ENCODE peak calls at places on chromosomes 12 and 14, in six cellular contexts. L is ELR, B is NCI-H187 treated with DMSO at 0.1 percent for 48 hours, C is substantia nigra, U is DMS153, Y is HEK293T. E is an unnamed sample.

GRCh38 chr12:88113871-88114270 is 28.0 kb downstream of the CEP290 start:
- DNase-seq in C (no peak), L (peak), U (no peak), Y (no peak), B (no peak), E (no peak)

GRCh38 chr12:12194206-12194605 is 72.6 kb downstream of the LRP6 start:
- DNase-seq in B (no peak), L (peak), C (no peak), U (no peak), Y (no peak), E (no peak)

GRCh38 chr14:51564986-51565604 is 86.6 kb upstream of the FRMD6 start:
- DNase-seq in L (no peak), U (no peak), B (no peak), Y (no peak), C (no peak), E (no peak)

GRCh38 chr12:17778242-17778641 is 311.8 kb downstream of the RERGL start:
- DNase-seq in B (no peak), C (no peak), U (no peak), Y (no peak), L (peak), E (no peak)

GRCh38 chr14:51147183-51147582 is 52.3 kb upstream of the TRIM9 start:
- DNase-seq in Y (no peak), B (no peak), L (peak), C (no peak), U (no peak), E (no peak)

GRCh38 chr14:36973806-36974442 is 198.5 kb downstream of the SLC25A21 start:
- DNase-seq in Y (no peak), B (no peak), C (no peak), L (peak), U (no peak), E (no peak)

GRCh38 chr14:64758025-64758521 is 53.8 kb downstream of the PLEKHG3 start:
- DNase-seq in L (peak), C (no peak), B (peak), Y (no peak), U (no peak), E (no peak)

GRCh38 chr14:106586098-106586704 is 1059.8 kb downstream of the TMEM121 start:
- DNase-seq in L (no peak), Y (peak), U (no peak), C (no peak), B (no peak), E (no peak)

GRCh38 chr14:92507174-92507768 is 6.3 kb upstream of the RIN3 start:
- DNase-seq in L (no peak), U (peak), B (peak), Y (no peak), C (peak), E (peak)

GRCh38 chr12:93197067-93197593 is 180.6 kb upstream of the NUDT4 start:
- DNase-seq in B (no peak), L (peak), Y (no peak), U (no peak), C (no peak), E (no peak)

GRCh38 chr14:20799955-20800544 is 2.6 kb downstream of the RNASE1 start:
- DNase-seq in C (peak), U (no peak), L (no peak), Y (no peak), B (no peak), E (no peak)

GRCh38 chr14:74347096-74347794 is 1.0 kb upstream of the VRTN start:
- DNase-seq in B (no peak), C (no peak), L (no peak), Y (no peak), U (no peak), E (no peak)

E was measured in Peyer's patch.